ENCODE peak calls at places on chromosomes 7 and 10, in eight cellular contexts. E is transverse colon, M is AG09319, D is fibroblast of mammary gland, L is A172, Q is left ventricle myocardium superior, J is GDM1, R is iris pigment epithelial cell. B is an unnamed sample.

GRCh38 chr10:3681642-3682554 is 103.1 kb downstream of the KLF6 start:
- DNase-seq in E (no peak), M (no peak), D (no peak), L (no peak), Q (no peak), J (no peak), R (no peak), B (peak)

GRCh38 chr10:67239864-67240497 is 314.1 kb downstream of the LRRTM3 start:
- DNase-seq in E (no peak), M (no peak), D (no peak), L (no peak), Q (no peak), J (no peak), R (no peak), B (no peak)

GRCh38 chr7:18174996-18175395 is 147.3 kb upstream of the PRPS1L1 start:
- DNase-seq in E (no peak), M (no peak), D (no peak), L (no peak), Q (no peak), J (no peak), R (no peak), B (no peak)

GRCh38 chr10:70849582-70850016 is 33.9 kb downstream of the SGPL1 start:
- DNase-seq in E (no peak), M (peak), D (peak), L (peak), Q (no peak), J (no peak), R (peak), B (no peak)

GRCh38 chr7:132430863-132431822 is 145.1 kb downstream of the PLXNA4 start:
- DNase-seq in E (peak), M (peak), D (peak), L (peak), Q (no peak), J (peak), R (peak), B (no peak)

GRCh38 chr7:30710669-30711068 is 28.4 kb upstream of the CRHR2 start:
- DNase-seq in E (no peak), M (no peak), D (peak), L (no peak), Q (no peak), J (no peak), R (no peak), B (peak)

GRCh38 chr7:148495614-148496013 is 95.0 kb upstream of the C7orf33 start:
- DNase-seq in E (no peak), M (no peak), D (no peak), L (no peak), Q (no peak), J (no peak), R (no peak), B (no peak)

GRCh38 chr7:107232568-107233090 is 63.8 kb downstream of the HBP1 start:
- DNase-seq in E (no peak), M (no peak), D (peak), L (peak), Q (no peak), J (no peak), R (peak), B (no peak)

GRCh38 chr7:30899630-30900029 is 12.0 kb upstream of the AQP1 start:
- DNase-seq in E (no peak), M (no peak), D (no peak), L (no peak), Q (no peak), J (no peak), R (no peak), B (no peak)

GRCh38 chr7:108600399-108600798 is 30.7 kb downstream of the DNAJB9 start:
- DNase-seq in E (no peak), M (no peak), D (no peak), L (no peak), Q (no peak), J (no peak), R (no peak), B (no peak)

GRCh38 chr10:3774814-3775670 is 10.0 kb downstream of the KLF6 start:
- DNase-seq in E (peak), M (no peak), D (peak), L (peak), Q (no peak), J (no peak), R (peak), B (no peak)

GRCh38 chr10:6841746-6842145 is 261.7 kb upstream of the PRKCQ start:
- DNase-seq in E (no peak), M (no peak), D (no peak), L (no peak), Q (no peak), J (no peak), R (no peak), B (no peak)

GRCh38 chr10:29740981-29741545 is 106.3 kb upstream of the SVIL start:
- DNase-seq in E (no peak), M (no peak), D (no peak), L (no peak), Q (no peak), J (no peak), R (no peak), B (no peak)

GRCh38 chr7:116779921-116780320 is 82.5 kb upstream of the CAPZA2 start:
- DNase-seq in E (no peak), M (no peak), D (no peak), L (no peak), Q (no peak), J (no peak), R (peak), B (no peak)

GRCh38 chr7:17706734-17707133 is 233.6 kb downstream of the SNX13 start:
- DNase-seq in E (peak), M (peak), D (peak), L (peak), Q (no peak), J (peak), R (peak), B (peak)

GRCh38 chr10:117537436-117537903 is 5.1 kb upstream of the EMX2 start:
- DNase-seq in E (no peak), M (no peak), D (no peak), L (no peak), Q (peak), J (no peak), R (peak), B (peak)

GRCh38 chr7:30249316-30249715 is 35.1 kb upstream of the ZNRF2 start:
- DNase-seq in E (no peak), M (no peak), D (no peak), L (no peak), Q (no peak), J (no peak), R (no peak), B (no peak)

GRCh38 chr7:139523988-139524815 is 717 bp downstream of the CLEC2L start:
- DNase-seq in E (no peak), M (no peak), D (no peak), L (no peak), Q (no peak), J (no peak), R (no peak), B (no peak)

GRCh38 chr7:41974835-41975234 is 262.2 kb downstream of the GLI3 start:
- DNase-seq in E (no peak), M (no peak), D (no peak), L (no peak), Q (no peak), J (no peak), R (no peak), B (no peak)

GRCh38 chr10:100528885-100529472 is 692 bp downstream of the NDUFB8 start:
- DNase-seq in E (no peak), M (no peak), D (peak), L (no peak), Q (no peak), J (no peak), R (no peak), B (no peak)

GRCh38 chr7:88759216-88759955 is at the start of gene ZNF804B:
- DNase-seq in E (peak), M (no peak), D (no peak), L (no peak), Q (peak), J (no peak), R (no peak), B (peak)

GRCh38 chr10:122051609-122052385 is 62.8 kb downstream of the TACC2 start:
- DNase-seq in E (peak), M (peak), D (peak), L (peak), Q (peak), J (no peak), R (peak), B (peak)

GRCh38 chr7:25349283-25349682 is 121.0 kb upstream of the NPVF start:
- DNase-seq in E (no peak), M (no peak), D (no peak), L (no peak), Q (no peak), J (no peak), R (no peak), B (no peak)

GRCh38 chr10:121077331-121077730 is 226.2 kb downstream of the WDR11 start:
- DNase-seq in E (peak), M (peak), D (peak), L (no peak), Q (peak), J (no peak), R (no peak), B (peak)

GRCh38 chr10:43594944-43595589 is 11.2 kb upstream of the ZNF485 start:
- DNase-seq in E (no peak), M (no peak), D (peak), L (no peak), Q (no peak), J (no peak), R (peak), B (peak)

GRCh38 chr7:157444011-157444842 is 107.4 kb downstream of the DNAJB6 start:
- DNase-seq in E (no peak), M (no peak), D (no peak), L (no peak), Q (no peak), J (no peak), R (no peak), B (no peak)

B was measured in body of pancreas.